ENCODE peak calls at places on chromosomes 13 and 19, in nine cellular contexts. E, S, O, P, V, H, M, K and U are unnamed samples.

GRCh38 chr13:39144941-39145533 is 106.8 kb downstream of the NHLRC3 start:
- DNase-seq in O (peak), V (peak), P (peak), M (peak), S (no peak), E (peak), H (no peak), K (peak), U (peak)

GRCh38 chr19:292951-293350 is 1.7 kb upstream of the PLPP2 start:
- DNase-seq in P (no peak), K (no peak), M (no peak), S (no peak), H (no peak), V (no peak), O (no peak), E (no peak), U (no peak)

GRCh38 chr19:14689598-14690503 is at the start of gene ZNF333:
- DNase-seq in S (peak), P (peak), V (peak), O (peak), E (peak), K (peak), M (peak), H (peak), U (peak)

GRCh38 chr13:46179576-46180368 is 2.2 kb downstream of the LCP1 start:
- DNase-seq in H (peak), O (no peak), K (peak), V (no peak), M (peak), P (peak), E (no peak), S (no peak), U (no peak)

GRCh38 chr19:35942235-35942634 is 6.1 kb downstream of the LRFN3 start:
- DNase-seq in K (peak), E (no peak), V (no peak), O (no peak), M (no peak), S (no peak), H (no peak), P (no peak), U (no peak)

GRCh38 chr19:29956855-29957254 is 14.8 kb downstream of the URI1 start:
- DNase-seq in V (no peak), K (no peak), O (no peak), P (no peak), E (no peak), M (no peak), H (no peak), S (no peak), U (no peak)

GRCh38 chr13:40536443-40537113 is 129.9 kb downstream of the FOXO1 start:
- DNase-seq in S (peak), O (no peak), P (no peak), M (no peak), V (no peak), H (no peak), E (no peak), K (no peak), U (no peak)

GRCh38 chr19:15123900-15124299 is 16.7 kb downstream of the SYDE1 start:
- DNase-seq in V (no peak), K (no peak), P (peak), E (peak), H (no peak), S (no peak), O (no peak), M (no peak), U (no peak)